ENCODE peak calls at places on chromosomes 13 and 19, in ten cellular contexts. V, K, E, A, B, O, J, U, M and N are unnamed samples.
A peak's percentile ranks its signal among the peaks of the same experiment; 100 is the strongest.

GRCh38 chr13:107370036-107370785 is 802.3 kb upstream of the ARGLU1 start:
- DNase-seq in J (no peak), M (no peak), V (no peak), K (no peak), O (peak; percentile 59), U (no peak), E (no peak), A (no peak), B (peak; percentile 76), N (no peak)

GRCh38 chr13:102400619-102401125 is 1.2 kb downstream of the FGF14 start:
- DNase-seq in V (no peak), U (peak; percentile 42), M (no peak), B (no peak), E (no peak), O (no peak), K (no peak), J (no peak), A (no peak), N (no peak)

GRCh38 chr19:51680474-51680873 is 12.7 kb upstream of the SPACA6 start:
- DNase-seq in B (no peak), A (no peak), J (no peak), V (no peak), K (no peak), O (no peak), E (no peak), U (no peak), M (no peak), N (no peak)

GRCh38 chr19:31068268-31068667 is 281.0 kb downstream of the TSHZ3 start:
- DNase-seq in J (no peak), A (no peak), E (no peak), M (no peak), K (no peak), U (no peak), B (no peak), O (no peak), V (no peak), N (no peak)

GRCh38 chr19:47471733-47472457 is at the start of gene SLC8A2:
- DNase-seq in O (peak; percentile 54), E (no peak), J (no peak), V (peak; percentile 73), B (peak; percentile 75), U (no peak), K (peak; percentile 93), A (no peak), M (no peak), N (peak; percentile 66)

GRCh38 chr19:18657590-18658365 is 20.9 kb downstream of the KLHL26 start:
- DNase-seq in V (peak; percentile 84), B (peak; percentile 95), U (no peak), E (peak; percentile 56), K (peak; percentile 51), O (peak; percentile 45), M (no peak), A (no peak), J (no peak), N (no peak)

GRCh38 chr19:28457620-28458019 is 755.3 kb downstream of the UQCRFS1 start:
- DNase-seq in M (no peak), V (no peak), O (no peak), B (no peak), U (no peak), K (no peak), A (no peak), J (no peak), E (no peak), N (no peak)

GRCh38 chr13:32021785-32022184 is 9.8 kb upstream of the FRY start:
- DNase-seq in M (no peak), O (no peak), A (no peak), V (no peak), J (no peak), K (no peak), U (no peak), E (no peak), B (no peak), N (no peak)

GRCh38 chr13:37163626-37164365 is 58.3 kb upstream of the CSNK1A1L start:
- DNase-seq in A (no peak), U (no peak), J (no peak), E (no peak), B (no peak), M (no peak), K (no peak), O (no peak), V (no peak), N (no peak)

GRCh38 chr13:79907527-79907926 is 426.6 kb downstream of the NDFIP2 start:
- DNase-seq in K (no peak), B (no peak), J (no peak), U (no peak), M (no peak), O (no peak), A (no peak), V (no peak), E (no peak), N (no peak)

GRCh38 chr13:43433691-43434121 is 353.1 kb downstream of the ENOX1 start:
- DNase-seq in A (no peak), U (no peak), V (no peak), K (no peak), E (no peak), J (no peak), O (no peak), B (peak; percentile 3), M (no peak), N (no peak)
- H3K27ac ChIP-seq in A (no peak overlapping the region), U (no peak overlapping the region), V (peak overlapping the region; percentile 20), K (no peak overlapping the region), E (no peak overlapping the region), J (no peak overlapping the region), O (no peak overlapping the region), B (no peak overlapping the region), M (no peak overlapping the region), N (no peak overlapping the region)

DNA sequence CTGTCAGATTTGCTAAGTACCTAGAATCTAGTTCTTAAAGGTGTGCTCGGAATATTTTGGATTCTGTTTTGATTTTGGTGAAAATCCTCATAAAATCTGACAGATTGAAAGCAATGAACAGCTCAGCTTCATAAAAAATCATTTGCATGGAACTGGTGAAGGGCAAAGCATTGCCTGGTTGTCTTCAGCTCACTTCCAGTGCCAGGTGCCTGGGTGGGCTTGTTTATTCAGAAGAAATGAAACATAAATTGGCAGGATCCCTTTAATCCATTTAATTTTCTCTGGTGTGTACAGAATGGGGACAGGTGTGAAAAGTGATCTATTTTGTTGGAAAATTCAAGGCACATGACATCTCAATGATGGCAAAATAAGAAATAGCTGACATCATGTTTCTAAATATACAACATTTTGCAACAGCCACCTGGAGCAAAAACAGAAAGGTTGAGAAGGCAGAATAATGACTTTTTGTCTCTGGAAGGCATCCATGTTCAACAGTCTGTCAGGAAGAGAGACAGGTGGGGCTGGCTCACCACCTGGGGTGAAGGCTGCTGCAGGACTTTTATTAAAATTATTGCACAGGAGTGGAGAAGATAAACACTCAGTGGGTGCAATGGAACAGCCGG is 52.2 kb downstream of the RFC3 start:
- DNase-seq in V (no peak), U (no peak), M (no peak), J (no peak), A (no peak), O (no peak), K (no peak), B (no peak), E (no peak), N (no peak)
- H3K27ac ChIP-seq in V (no peak overlapping the region), U (no peak overlapping the region), M (no peak overlapping the region), J (no peak overlapping the region), A (no peak overlapping the region), O (no peak overlapping the region), K (no peak overlapping the region), B (no peak overlapping the region), E (no peak overlapping the region), N (no peak overlapping the region)

GRCh38 chr19:55528030-55528801 is 8.7 kb downstream of the SBK2 start:
- DNase-seq in U (no peak), O (no peak), E (no peak), M (no peak), V (no peak), K (peak; percentile 37), B (no peak), J (peak; percentile 25), A (no peak), N (no peak)
- H3K27ac ChIP-seq in U (no peak overlapping the region), O (no peak overlapping the region), E (no peak overlapping the region), M (no peak overlapping the region), V (no peak overlapping the region), K (no peak overlapping the region), B (no peak overlapping the region), J (no peak overlapping the region), A (no peak overlapping the region), N (no peak overlapping the region)

GRCh38 chr19:6023936-6024335 is 46.0 kb upstream of the RANBP3 start:
- DNase-seq in J (no peak), B (no peak), V (no peak), O (no peak), A (no peak), U (peak; percentile 5), E (no peak), K (no peak), M (no peak), N (no peak)
- H3K27ac ChIP-seq in J (no peak overlapping the region), B (no peak overlapping the region), V (no peak overlapping the region), O (no peak overlapping the region), A (no peak overlapping the region), U (no peak overlapping the region), E (no peak overlapping the region), K (no peak overlapping the region), M (no peak overlapping the region), N (no peak overlapping the region)

GRCh38 chr19:34261335-34262109 is 7.2 kb downstream of the GARRE1 start:
- DNase-seq in O (no peak), B (no peak), K (no peak), A (peak; percentile 14), U (no peak), E (no peak), J (no peak), M (no peak), V (no peak), N (no peak)
- H3K27ac ChIP-seq in O (peak overlapping the region; percentile 77), B (peak overlapping the region; percentile 61), K (peak overlapping the region; percentile 12), A (no peak overlapping the region), U (peak overlapping the region; percentile 18), E (no peak overlapping the region), J (no peak overlapping the region), M (no peak overlapping the region), V (no peak overlapping the region), N (no peak overlapping the region)

GRCh38 chr19:41299755-41300089 is 10.2 kb upstream of the CCDC97 start:
- DNase-seq in O (peak; percentile 80), M (no peak), B (peak; percentile 78), E (peak; percentile 51), A (peak; percentile 77), J (no peak), V (peak; percentile 84), U (peak; percentile 71), K (peak; percentile 64), N (no peak)
- H3K27ac ChIP-seq in O (peak overlapping the region; percentile 57), M (peak overlapping the region; percentile 57), B (peak overlapping the region; percentile 83), E (peak overlapping the region; percentile 89), A (peak overlapping the region; percentile 86), J (no peak overlapping the region), V (peak overlapping the region; percentile 89), U (peak overlapping the region; percentile 86), K (peak overlapping the region; percentile 86), N (peak overlapping the region; percentile 44)